ENCODE peak calls at places on chromosomes 6 and 20, in nine cellular contexts. D is aorta; C is neural progenitor cell; I is kidney; L is heart right ventricle; T is thoracic aorta; U is naive thymus-derived CD4-positive, alpha-beta T cell; Y is adrenal gland; X is body of pancreas. M is an unnamed sample. For H3K4me1, the result is how much of the 10 kb centered on the place peaks cover.

GRCh38 chr6:157770946-157771345 is 52.1 kb upstream of the SNX9 start:
- DNase-seq in C (no peak), Y (no peak), T (no peak), U (no peak), I (no peak), L (no peak), D (no peak), X (no peak), M (no peak)

GRCh38 chr20:51487525-51488279 is 54.8 kb downstream of the NFATC2 start:
- DNase-seq in T (no peak), C (no peak), I (no peak), L (no peak), Y (peak), D (no peak), X (no peak), U (no peak), M (no peak)

GRCh38 chr6:142457638-142458406 is 156.0 kb downstream of the ADGRG6 start:
- DNase-seq in I (no peak), L (no peak), Y (no peak), U (no peak), D (no peak), C (no peak), T (no peak), X (no peak), M (no peak)

GRCh38 chr6:82083646-82084045 is 163.9 kb downstream of the IBTK start:
- DNase-seq in U (no peak), L (no peak), C (no peak), T (no peak), Y (no peak), I (no peak), X (no peak), D (no peak), M (no peak)

GRCh38 chr6:145732788-145733187 is 2.5 kb downstream of the EPM2A start:
- DNase-seq in X (no peak), U (no peak), Y (no peak), I (no peak), L (no peak), C (peak), D (no peak), T (no peak), M (no peak)

GRCh38 chr6:158860279-158860865 is 41.2 kb upstream of the EZR start:
- DNase-seq in X (no peak), T (no peak), U (no peak), L (no peak), I (no peak), Y (peak), C (no peak), D (no peak), M (no peak)

GRCh38 chr20:48129319-48129973 is 344.2 kb upstream of the SULF2 start:
- DNase-seq in L (no peak), D (no peak), U (no peak), T (no peak), C (peak), X (no peak), Y (no peak), I (no peak), M (no peak)

GRCh38 chr20:8361779-8362178 is 229.7 kb downstream of the PLCB1 start:
- DNase-seq in U (no peak), C (no peak), T (no peak), Y (no peak), I (no peak), D (no peak), X (no peak), L (no peak), M (no peak)

GRCh38 chr6:37155394-37156312 is 14.3 kb upstream of the PIM1 start:
- DNase-seq in C (no peak), D (no peak), X (no peak), Y (no peak), I (no peak), T (no peak), L (no peak), U (no peak), M (no peak)

DNA sequence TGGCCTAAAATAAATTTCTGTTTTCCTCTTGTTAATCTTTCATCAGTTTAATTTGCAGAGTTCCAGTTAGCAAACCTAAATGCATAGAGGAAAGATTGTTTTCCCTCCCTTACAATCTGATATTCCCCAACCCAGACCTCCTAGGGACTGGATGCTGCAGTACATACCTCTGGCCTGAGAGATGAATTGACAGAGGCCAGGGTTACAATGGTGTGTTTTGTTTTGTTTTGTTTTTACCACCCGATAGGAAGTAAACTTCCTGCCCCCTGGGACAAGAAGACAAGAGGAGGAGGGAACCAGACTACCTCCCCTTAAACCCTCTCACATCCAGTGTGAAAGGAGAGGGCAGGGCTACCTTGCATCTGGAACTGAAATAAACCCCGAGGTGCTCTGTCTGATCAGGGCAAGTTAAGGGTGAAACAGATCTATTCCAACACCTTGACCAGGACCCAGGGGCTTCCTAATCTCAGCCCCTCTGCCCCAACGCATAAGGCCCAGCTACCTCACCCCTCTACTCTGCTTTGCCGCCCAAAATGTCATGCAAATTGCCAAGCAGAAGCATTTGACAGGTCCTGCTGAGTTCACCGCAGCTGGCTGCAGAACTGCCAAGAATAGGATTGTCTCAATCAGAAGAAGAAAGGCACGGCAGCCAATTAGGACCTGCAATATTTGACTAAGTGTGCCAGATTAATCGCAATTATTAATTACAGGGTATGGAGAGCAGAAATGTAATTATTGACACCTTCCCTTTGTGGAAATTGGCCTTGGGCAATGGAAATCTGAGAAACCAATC is 318.8 kb downstream of the LRFN2 start:
- DNase-seq in Y (no peak), D (no peak), U (no peak), I (no peak), C (no peak), X (no peak), T (no peak), L (no peak), M (no peak)
- H3K4me1 ChIP-seq in Y (under half), D (under half), U (under half), I (under half), C (under half), X (under half), T (under half), L (under half), M (under half)

GRCh38 chr20:1896859-1897258 is 1.7 kb downstream of the SIRPA start:
- DNase-seq in C (no peak), U (no peak), I (no peak), T (no peak), Y (no peak), D (no peak), X (no peak), L (no peak), M (no peak)
- H3K4me1 ChIP-seq in C (under half), U (under half), I (under half), T (half or more), Y (under half), D (under half), X (under half), L (under half), M (half or more)

GRCh38 chr6:309947-310346 is 17.7 kb downstream of the DUSP22 start:
- DNase-seq in U (no peak), I (no peak), D (no peak), C (no peak), T (no peak), Y (no peak), X (no peak), L (no peak), M (no peak)

GRCh38 chr6:312704-313485 is 20.6 kb downstream of the DUSP22 start:
- DNase-seq in T (no peak), I (no peak), U (no peak), Y (peak), X (peak), L (no peak), C (no peak), D (peak), M (no peak)

GRCh38 chr6:311679-312220 is 19.5 kb downstream of the DUSP22 start:
- DNase-seq in T (no peak), L (peak), U (no peak), C (no peak), D (no peak), Y (peak), I (no peak), X (no peak), M (no peak)

GRCh38 chr6:308768-309167 is 16.5 kb downstream of the DUSP22 start:
- DNase-seq in U (no peak), C (no peak), Y (no peak), I (no peak), D (no peak), L (no peak), T (no peak), X (no peak), M (no peak)

GRCh38 chr6:310671-311070 is 18.4 kb downstream of the DUSP22 start:
- DNase-seq in D (no peak), T (no peak), L (no peak), C (no peak), I (no peak), X (no peak), Y (no peak), U (no peak), M (no peak)
- H3K4me1 ChIP-seq in D (under half), T (under half), L (under half), C (under half), I (under half), X (under half), Y (under half), U (under half), M (under half)

GRCh38 chr6:1855890-1856289 is 246.2 kb downstream of the FOXC1 start:
- DNase-seq in I (no peak), X (no peak), U (no peak), T (no peak), D (no peak), Y (no peak), L (no peak), C (no peak), M (no peak)

GRCh38 chr6:1856381-1856780 is 246.7 kb downstream of the FOXC1 start:
- DNase-seq in D (no peak), T (no peak), C (no peak), Y (peak), L (no peak), I (peak), U (no peak), X (no peak), M (no peak)

GRCh38 chr6:1853761-1854160 is 244.0 kb downstream of the FOXC1 start:
- DNase-seq in T (no peak), X (no peak), D (no peak), Y (no peak), C (no peak), I (no peak), L (no peak), U (no peak), M (no peak)

GRCh38 chr6:1851681-1852456 is 242.2 kb downstream of the FOXC1 start:
- DNase-seq in U (no peak), Y (no peak), L (no peak), D (no peak), X (no peak), C (no peak), T (no peak), I (no peak), M (no peak)

DNA sequence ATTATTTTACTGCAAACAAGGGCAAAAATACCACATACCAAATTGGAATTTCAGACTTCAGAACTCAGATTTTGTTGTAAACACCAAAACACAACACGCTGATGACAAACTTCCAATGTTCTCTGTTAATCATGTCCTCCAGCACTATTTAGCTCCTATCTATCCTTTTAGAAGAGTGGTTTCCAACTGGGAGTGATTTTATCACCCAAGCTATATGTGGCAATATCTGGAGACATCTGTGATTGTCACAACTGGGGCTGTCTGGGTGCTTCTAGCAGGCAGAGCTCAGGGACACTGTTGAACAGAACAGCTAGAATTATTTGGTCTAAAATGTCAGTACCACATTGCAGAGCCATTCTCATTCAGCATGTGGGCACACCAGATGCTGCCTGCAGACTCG is 244.6 kb downstream of the FOXC1 start:
- DNase-seq in Y (no peak), I (no peak), U (no peak), T (no peak), C (no peak), X (no peak), D (no peak), L (no peak), M (no peak)
- H3K4me1 ChIP-seq in Y (under half), I (under half), U (under half), T (under half), C (under half), X (under half), D (under half), L (under half), M (under half)

GRCh38 chr6:100461273-100461919 is 3.3 kb downstream of the SIM1 start:
- DNase-seq in C (peak), I (no peak), D (no peak), L (no peak), X (no peak), Y (no peak), T (no peak), U (no peak), M (no peak)
- H3K4me1 ChIP-seq in C (under half), I (under half), D (under half), L (under half), X (under half), Y (under half), T (under half), U (under half), M (under half)

DNA sequence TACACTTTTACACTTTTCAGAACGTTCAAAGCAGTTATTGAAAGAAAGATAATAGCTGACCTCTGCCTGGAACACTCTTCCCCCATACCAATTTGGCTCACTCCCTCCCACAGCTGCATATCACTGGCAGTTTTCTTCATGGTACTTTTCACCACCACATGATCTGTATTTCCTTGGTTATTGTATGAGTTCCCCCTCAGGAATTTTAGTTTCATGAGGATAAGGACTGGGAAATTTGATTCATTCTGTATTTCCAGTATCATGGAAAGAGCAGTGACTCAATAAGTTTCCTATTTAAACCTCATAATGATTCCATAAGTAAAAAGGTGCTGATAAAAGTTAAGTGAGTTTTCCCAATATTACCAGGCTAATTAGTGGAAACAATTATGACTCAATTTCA is 16.0 kb downstream of the HTR1B start:
- DNase-seq in Y (no peak), T (no peak), I (no peak), U (no peak), D (no peak), L (no peak), X (no peak), C (no peak), M (no peak)
- H3K4me1 ChIP-seq in Y (under half), T (under half), I (under half), U (under half), D (under half), L (under half), X (under half), C (under half), M (under half)

GRCh38 chr6:45658396-45658795 is 280.7 kb upstream of the SUPT3H start:
- DNase-seq in C (no peak), L (no peak), U (no peak), X (no peak), I (no peak), Y (no peak), T (no peak), D (no peak), M (no peak)
- H3K4me1 ChIP-seq in C (under half), L (under half), U (under half), X (under half), I (under half), Y (under half), T (under half), D (under half), M (under half)

GRCh38 chr6:98831057-98832031 is 3.0 kb upstream of the POU3F2 start:
- DNase-seq in X (no peak), C (peak), T (no peak), D (no peak), L (no peak), Y (no peak), U (no peak), I (peak), M (no peak)

GRCh38 chr6:98828210-98828798 is 6.1 kb upstream of the POU3F2 start:
- DNase-seq in U (no peak), X (no peak), D (no peak), T (no peak), I (no peak), Y (no peak), L (no peak), C (peak), M (no peak)

GRCh38 chr6:98827295-98828159 is 6.8 kb upstream of the POU3F2 start:
- DNase-seq in I (peak), C (peak), U (no peak), D (no peak), X (no peak), Y (no peak), T (no peak), L (no peak), M (no peak)

GRCh38 chr6:98825602-98826230 is 8.7 kb upstream of the POU3F2 start:
- DNase-seq in T (no peak), U (no peak), X (no peak), I (no peak), C (peak), D (no peak), L (no peak), Y (no peak), M (no peak)

DNA sequence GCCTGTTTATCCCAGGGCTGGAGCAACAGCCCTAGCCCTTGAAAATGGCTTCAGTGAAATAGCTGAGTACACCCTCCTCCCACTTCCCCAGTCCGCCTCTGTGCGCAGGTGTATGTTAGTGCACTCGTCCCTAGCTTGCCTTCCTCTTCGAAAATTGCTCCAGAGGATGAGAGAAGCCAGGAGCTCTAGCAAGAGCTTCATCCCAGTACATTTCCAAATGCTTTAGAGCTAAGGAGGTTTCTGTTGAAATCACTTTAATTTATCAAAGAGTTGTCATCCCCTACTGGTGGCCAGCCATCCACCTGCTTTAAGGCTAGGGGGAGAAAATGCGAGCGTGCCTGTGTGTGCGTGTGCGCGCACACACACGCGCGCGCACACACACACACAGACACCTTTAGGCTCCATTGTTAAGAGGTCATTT is 5.4 kb upstream of the POU3F2 start:
- DNase-seq in T (no peak), L (no peak), U (no peak), Y (no peak), D (no peak), I (no peak), C (peak), X (no peak), M (no peak)
- H3K4me1 ChIP-seq in T (under half), L (under half), U (under half), Y (under half), D (under half), I (under half), C (half or more), X (under half), M (under half)

DNA sequence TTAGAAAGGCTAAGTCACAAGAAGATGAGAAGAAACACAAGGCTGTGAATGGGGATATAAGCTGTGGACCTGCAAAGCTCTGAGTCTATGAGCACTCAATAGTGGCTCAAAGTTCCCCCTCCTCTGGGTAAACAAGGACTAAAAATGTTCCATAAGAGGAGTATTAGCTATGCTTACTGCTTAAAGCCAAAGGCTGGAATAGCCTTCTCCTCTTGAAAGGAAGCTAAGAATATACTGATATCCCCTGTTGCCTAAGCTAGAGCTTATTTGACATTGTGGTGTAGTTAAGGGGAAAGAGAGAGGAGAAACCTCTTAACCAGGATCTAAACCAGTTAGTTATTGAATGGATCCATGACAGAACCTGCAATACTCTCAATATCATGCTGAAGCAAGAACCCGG is 45.8 kb downstream of the NOL7 start:
- DNase-seq in C (no peak), Y (no peak), L (no peak), I (no peak), X (no peak), D (no peak), U (no peak), T (no peak), M (no peak)
- H3K4me1 ChIP-seq in C (under half), Y (under half), L (under half), I (under half), X (half or more), D (under half), U (under half), T (half or more), M (under half)